ENCODE peak calls at places on chromosome 16, in nine cellular contexts. One of them, this sample, is unnamed.

GRCh38 chr16:5024632-5025031 is 9.1 kb downstream of the NAGPA start:
- DNase-seq in H7: peak; percentile 62
- DNase-seq in foreskin fibroblast: peak; percentile 16
- DNase-seq in OCI-LY7: peak; percentile 53
- DNase-seq in GM04504: no peak
- DNase-seq in thoracic aorta: no peak
- DNase-seq in NCI-H524: peak; percentile 38
- DNase-seq in EH: no peak
- DNase-seq in iPS DF 19.7: no peak
- DNase-seq in this sample: peak; percentile 61

GRCh38 chr16:13559624-13560023 is 360.3 kb upstream of the ERCC4 start:
- DNase-seq in H7: no peak
- DNase-seq in foreskin fibroblast: no peak
- DNase-seq in OCI-LY7: no peak
- DNase-seq in GM04504: no peak
- DNase-seq in thoracic aorta: no peak
- DNase-seq in NCI-H524: no peak
- DNase-seq in EH: no peak
- DNase-seq in iPS DF 19.7: no peak
- DNase-seq in this sample: no peak

GRCh38 chr16:79972053-79972704 is 371.6 kb upstream of the MAF start:
- DNase-seq in H7: no peak
- DNase-seq in foreskin fibroblast: no peak
- DNase-seq in OCI-LY7: no peak
- DNase-seq in GM04504: no peak
- DNase-seq in thoracic aorta: no peak
- DNase-seq in NCI-H524: no peak
- DNase-seq in EH: no peak
- DNase-seq in iPS DF 19.7: no peak
- DNase-seq in this sample: no peak

GRCh38 chr16:88634141-88634993 is 4.0 kb upstream of the IL17C start:
- DNase-seq in H7: peak; percentile 98
- DNase-seq in foreskin fibroblast: peak; percentile 82
- DNase-seq in OCI-LY7: peak; percentile 76
- DNase-seq in GM04504: no peak
- DNase-seq in thoracic aorta: no peak
- DNase-seq in NCI-H524: no peak
- DNase-seq in EH: peak; percentile 66
- DNase-seq in iPS DF 19.7: no peak
- DNase-seq in this sample: no peak

GRCh38 chr16:85557083-85557975 is 55.8 kb upstream of the GSE1 start:
- DNase-seq in H7: peak; percentile 81
- DNase-seq in foreskin fibroblast: no peak
- DNase-seq in OCI-LY7: peak; percentile 44
- DNase-seq in GM04504: no peak
- DNase-seq in thoracic aorta: no peak
- DNase-seq in NCI-H524: peak; percentile 45
- DNase-seq in EH: peak; percentile 44
- DNase-seq in iPS DF 19.7: no peak
- DNase-seq in this sample: peak; percentile 37

GRCh38 chr16:84165746-84166145 is 20.6 kb downstream of the DNAAF1 start:
- DNase-seq in H7: no peak
- DNase-seq in foreskin fibroblast: no peak
- DNase-seq in OCI-LY7: no peak
- DNase-seq in GM04504: no peak
- DNase-seq in thoracic aorta: no peak
- DNase-seq in NCI-H524: no peak
- DNase-seq in EH: no peak
- DNase-seq in iPS DF 19.7: no peak
- DNase-seq in this sample: no peak

GRCh38 chr16:67001726-67002125 is 13.3 kb downstream of the CES4A start:
- DNase-seq in H7: no peak
- DNase-seq in foreskin fibroblast: no peak
- DNase-seq in OCI-LY7: no peak
- DNase-seq in GM04504: no peak
- DNase-seq in thoracic aorta: no peak
- DNase-seq in NCI-H524: no peak
- DNase-seq in EH: peak; percentile 35
- DNase-seq in iPS DF 19.7: no peak
- DNase-seq in this sample: no peak

GRCh38 chr16:84768798-84769177 is 51.0 kb upstream of the CRISPLD2 start:
- DNase-seq in H7: no peak
- DNase-seq in foreskin fibroblast: no peak
- DNase-seq in OCI-LY7: no peak
- DNase-seq in GM04504: no peak
- DNase-seq in thoracic aorta: no peak
- DNase-seq in NCI-H524: no peak
- DNase-seq in EH: no peak
- DNase-seq in iPS DF 19.7: no peak
- DNase-seq in this sample: no peak

GRCh38 chr16:2955779-2956565 is 8.1 kb upstream of the KREMEN2 start:
- DNase-seq in H7: peak; percentile 80
- DNase-seq in foreskin fibroblast: no peak
- DNase-seq in OCI-LY7: no peak
- DNase-seq in GM04504: no peak
- DNase-seq in thoracic aorta: no peak
- DNase-seq in NCI-H524: no peak
- DNase-seq in EH: no peak
- DNase-seq in iPS DF 19.7: no peak
- DNase-seq in this sample: no peak

GRCh38 chr16:82150569-82150968 is 19.5 kb downstream of the MPHOSPH6 start:
- DNase-seq in H7: no peak
- DNase-seq in foreskin fibroblast: no peak
- DNase-seq in OCI-LY7: no peak
- DNase-seq in GM04504: no peak
- DNase-seq in thoracic aorta: no peak
- DNase-seq in NCI-H524: no peak
- DNase-seq in EH: no peak
- DNase-seq in iPS DF 19.7: no peak
- DNase-seq in this sample: no peak

GRCh38 chr16:88872650-88873331 is 6.3 kb upstream of the PABPN1L start:
- DNase-seq in H7: no peak
- DNase-seq in foreskin fibroblast: no peak
- DNase-seq in OCI-LY7: no peak
- DNase-seq in GM04504: no peak
- DNase-seq in thoracic aorta: no peak
- DNase-seq in NCI-H524: no peak
- DNase-seq in EH: no peak
- DNase-seq in iPS DF 19.7: no peak
- DNase-seq in this sample: no peak

GRCh38 chr16:74064120-74064735 is 232.4 kb upstream of the PSMD7 start:
- DNase-seq in H7: no peak
- DNase-seq in foreskin fibroblast: no peak
- DNase-seq in OCI-LY7: no peak
- DNase-seq in GM04504: no peak
- DNase-seq in thoracic aorta: no peak
- DNase-seq in NCI-H524: no peak
- DNase-seq in EH: no peak
- DNase-seq in iPS DF 19.7: no peak
- DNase-seq in this sample: no peak

GRCh38 chr16:87053016-87053982 is 263.9 kb downstream of the C16orf95 start:
- DNase-seq in H7: peak; percentile 94
- DNase-seq in foreskin fibroblast: no peak
- DNase-seq in OCI-LY7: no peak
- DNase-seq in GM04504: no peak
- DNase-seq in thoracic aorta: no peak
- DNase-seq in NCI-H524: no peak
- DNase-seq in EH: no peak
- DNase-seq in iPS DF 19.7: no peak
- DNase-seq in this sample: no peak

GRCh38 chr16:3643095-3643730 is 11.3 kb upstream of the DNASE1 start:
- DNase-seq in H7: peak; percentile 39
- DNase-seq in foreskin fibroblast: no peak
- DNase-seq in OCI-LY7: no peak
- DNase-seq in GM04504: no peak
- DNase-seq in thoracic aorta: no peak
- DNase-seq in NCI-H524: no peak
- DNase-seq in EH: no peak
- DNase-seq in iPS DF 19.7: no peak
- DNase-seq in this sample: no peak

GRCh38 chr16:28544998-28545397 is 6.2 kb upstream of the NUPR1 start:
- DNase-seq in H7: no peak
- DNase-seq in foreskin fibroblast: no peak
- DNase-seq in OCI-LY7: no peak
- DNase-seq in GM04504: no peak
- DNase-seq in thoracic aorta: no peak
- DNase-seq in NCI-H524: no peak
- DNase-seq in EH: no peak
- DNase-seq in iPS DF 19.7: no peak
- DNase-seq in this sample: no peak

GRCh38 chr16:88628512-88628974 is 9.8 kb upstream of the IL17C start:
- DNase-seq in H7: peak; percentile 95
- DNase-seq in foreskin fibroblast: peak; percentile 52
- DNase-seq in OCI-LY7: peak; percentile 49
- DNase-seq in GM04504: no peak
- DNase-seq in thoracic aorta: no peak
- DNase-seq in NCI-H524: peak; percentile 26
- DNase-seq in EH: peak; percentile 17
- DNase-seq in iPS DF 19.7: no peak
- DNase-seq in this sample: no peak

GRCh38 chr16:58027341-58028167 is 2.0 kb downstream of the MMP15 start:
- DNase-seq in H7: peak; percentile 97
- DNase-seq in foreskin fibroblast: peak; percentile 57
- DNase-seq in OCI-LY7: no peak
- DNase-seq in GM04504: no peak
- DNase-seq in thoracic aorta: no peak
- DNase-seq in NCI-H524: no peak
- DNase-seq in EH: peak; percentile 22
- DNase-seq in iPS DF 19.7: no peak
- DNase-seq in this sample: peak; percentile 52

GRCh38 chr16:84503751-84504395 is 586 bp downstream of the MEAK7 start:
- DNase-seq in H7: peak; percentile 30
- DNase-seq in foreskin fibroblast: peak; percentile 63
- DNase-seq in OCI-LY7: no peak
- DNase-seq in GM04504: no peak
- DNase-seq in thoracic aorta: no peak
- DNase-seq in NCI-H524: no peak
- DNase-seq in EH: peak; percentile 76
- DNase-seq in iPS DF 19.7: no peak
- DNase-seq in this sample: no peak

GRCh38 chr16:2774161-2774891 is 2.8 kb downstream of the ELOB start:
- DNase-seq in H7: no peak
- DNase-seq in foreskin fibroblast: no peak
- DNase-seq in OCI-LY7: no peak
- DNase-seq in GM04504: no peak
- DNase-seq in thoracic aorta: no peak
- DNase-seq in NCI-H524: peak; percentile 93
- DNase-seq in EH: no peak
- DNase-seq in iPS DF 19.7: no peak
- DNase-seq in this sample: peak; percentile 80

GRCh38 chr16:8958344-8958808 is 5.3 kb downstream of the USP7 start:
- DNase-seq in H7: peak; percentile 44
- DNase-seq in foreskin fibroblast: peak; percentile 85
- DNase-seq in OCI-LY7: peak; percentile 33
- DNase-seq in GM04504: peak; percentile 43
- DNase-seq in thoracic aorta: peak; percentile 18
- DNase-seq in NCI-H524: no peak
- DNase-seq in EH: peak; percentile 90
- DNase-seq in iPS DF 19.7: no peak
- DNase-seq in this sample: no peak

This sample was measured in DMS 273 treated with DMSO at 0.1 percent for 48 hours.